ENCODE peak calls at places on chromosome 21, in four cellular contexts. One of them, this sample, is unnamed.

GRCh38 chr21:34083357-34083756 is 10.0 kb downstream of the MRPS6 start:
- DNase-seq in memory B cell: no peak
- DNase-seq in glutamatergic neuron: no peak
- DNase-seq in AG04450: no peak
- DNase-seq in this sample: no peak

GRCh38 chr21:40129809-40130208 is 262.6 kb downstream of the PCP4 start:
- DNase-seq in memory B cell: no peak
- DNase-seq in glutamatergic neuron: no peak
- DNase-seq in AG04450: no peak
- DNase-seq in this sample: no peak

GRCh38 chr21:33278736-33279135 is 12.6 kb downstream of the IL10RB start:
- DNase-seq in memory B cell: no peak
- DNase-seq in glutamatergic neuron: no peak
- DNase-seq in AG04450: no peak
- DNase-seq in this sample: no peak

GRCh38 chr21:42988234-42988965 is 14.0 kb downstream of the PKNOX1 start:
- DNase-seq in memory B cell: no peak
- DNase-seq in glutamatergic neuron: no peak
- DNase-seq in AG04450: no peak
- DNase-seq in this sample: no peak

GRCh38 chr21:28074676-28075075 is 918.0 kb downstream of the LTN1 start:
- DNase-seq in memory B cell: no peak
- DNase-seq in glutamatergic neuron: no peak
- DNase-seq in AG04450: no peak
- DNase-seq in this sample: no peak

GRCh38 chr21:44253832-44254700 is 7.6 kb downstream of the DNMT3L start:
- DNase-seq in memory B cell: no peak
- DNase-seq in glutamatergic neuron: no peak
- DNase-seq in AG04450: no peak
- DNase-seq in this sample: no peak

GRCh38 chr21:15134711-15135110 is 69.9 kb upstream of the NRIP1 start:
- DNase-seq in memory B cell: no peak
- DNase-seq in glutamatergic neuron: no peak
- DNase-seq in AG04450: no peak
- DNase-seq in this sample: no peak

GRCh38 chr21:40047993-40048730 is 180.9 kb downstream of the PCP4 start:
- DNase-seq in memory B cell: no peak
- DNase-seq in glutamatergic neuron: no peak
- DNase-seq in AG04450: no peak
- DNase-seq in this sample: no peak

GRCh38 chr21:25638634-25639166 is 358 bp upstream of the JAM2 start:
- DNase-seq in memory B cell: no peak
- DNase-seq in glutamatergic neuron: no peak
- DNase-seq in AG04450: no peak
- DNase-seq in this sample: no peak

GRCh38 chr21:29350246-29350779 is 51.6 kb downstream of the BACH1 start:
- DNase-seq in memory B cell: no peak
- DNase-seq in glutamatergic neuron: no peak
- DNase-seq in AG04450: no peak
- DNase-seq in this sample: no peak

GRCh38 chr21:15421947-15422346 is 307.8 kb upstream of the USP25 start:
- DNase-seq in memory B cell: no peak
- DNase-seq in glutamatergic neuron: no peak
- DNase-seq in AG04450: no peak
- DNase-seq in this sample: no peak

GRCh38 chr21:30718239-30718909 is at the start of gene KRTAP21-3:
- DNase-seq in memory B cell: no peak
- DNase-seq in glutamatergic neuron: no peak
- DNase-seq in AG04450: no peak
- DNase-seq in this sample: no peak

GRCh38 chr21:38343691-38344090 is 86.9 kb downstream of the KCNJ15 start:
- DNase-seq in memory B cell: no peak
- DNase-seq in glutamatergic neuron: no peak
- DNase-seq in AG04450: no peak
- DNase-seq in this sample: no peak

GRCh38 chr21:21158376-21158918 is 160.2 kb downstream of the NCAM2 start:
- DNase-seq in memory B cell: no peak
- DNase-seq in glutamatergic neuron: no peak
- DNase-seq in AG04450: no peak
- DNase-seq in this sample: no peak

GRCh38 chr21:45026833-45027232 is 47.5 kb upstream of the ADARB1 start:
- DNase-seq in memory B cell: no peak
- DNase-seq in glutamatergic neuron: no peak
- DNase-seq in AG04450: no peak
- DNase-seq in this sample: no peak

GRCh38 chr21:38454161-38454560 is 44.1 kb downstream of the ERG start:
- DNase-seq in memory B cell: no peak
- DNase-seq in glutamatergic neuron: no peak
- DNase-seq in AG04450: no peak
- DNase-seq in this sample: no peak

GRCh38 chr21:28805885-28806284 is 186.8 kb downstream of the LTN1 start:
- DNase-seq in memory B cell: no peak
- DNase-seq in glutamatergic neuron: no peak
- DNase-seq in AG04450: peak
- DNase-seq in this sample: no peak

GRCh38 chr21:18164933-18165332 is 79.7 kb upstream of the CHODL start:
- DNase-seq in memory B cell: no peak
- DNase-seq in glutamatergic neuron: no peak
- DNase-seq in AG04450: no peak
- DNase-seq in this sample: no peak

GRCh38 chr21:37237346-37237745 is 29.8 kb downstream of the VPS26C start:
- DNase-seq in memory B cell: no peak
- DNase-seq in glutamatergic neuron: no peak
- DNase-seq in AG04450: no peak
- DNase-seq in this sample: no peak

GRCh38 chr21:39386194-39386593 is 37.3 kb upstream of the HMGN1 start:
- DNase-seq in memory B cell: no peak
- DNase-seq in glutamatergic neuron: no peak
- DNase-seq in AG04450: no peak
- DNase-seq in this sample: no peak

GRCh38 chr21:41366522-41367151 is 4.8 kb downstream of the MX2 start:
- DNase-seq in memory B cell: no peak
- DNase-seq in glutamatergic neuron: no peak
- DNase-seq in AG04450: peak
- DNase-seq in this sample: no peak

GRCh38 chr21:40696246-40696645 is 150.7 kb downstream of the DSCAM start:
- DNase-seq in memory B cell: no peak
- DNase-seq in glutamatergic neuron: no peak
- DNase-seq in AG04450: no peak
- DNase-seq in this sample: no peak

GRCh38 chr21:39666681-39667315 is 54.1 kb downstream of the B3GALT5 start:
- DNase-seq in memory B cell: no peak
- DNase-seq in glutamatergic neuron: no peak
- DNase-seq in AG04450: no peak
- DNase-seq in this sample: no peak

GRCh38 chr21:45593162-45594022 is 50.1 kb upstream of the PCBP3 start:
- DNase-seq in memory B cell: no peak
- DNase-seq in glutamatergic neuron: no peak
- DNase-seq in AG04450: no peak
- DNase-seq in this sample: no peak

GRCh38 chr21:28742527-28742926 is 250.2 kb downstream of the LTN1 start:
- DNase-seq in memory B cell: no peak
- DNase-seq in glutamatergic neuron: no peak
- DNase-seq in AG04450: no peak
- DNase-seq in this sample: no peak

GRCh38 chr21:38740131-38740530 is 65.6 kb upstream of the ETS2 start:
- DNase-seq in memory B cell: no peak
- DNase-seq in glutamatergic neuron: no peak
- DNase-seq in AG04450: no peak
- DNase-seq in this sample: no peak